ENCODE peak calls at places on chromosomes 7 and 10, in six cellular contexts. C, R, D, J, L and X are unnamed samples.

GRCh38 chr10:120548210-120548609 is 91.2 kb downstream of the PLPP4 start:
- DNase-seq in C (no peak), R (no peak), D (no peak), J (no peak), L (no peak), X (no peak)

GRCh38 chr7:2959828-2960599 is 83.7 kb downstream of the CARD11 start:
- DNase-seq in C (no peak), R (no peak), D (no peak), J (no peak), L (no peak), X (no peak)

GRCh38 chr10:110547139-110547761 is 20.2 kb upstream of the SMC3 start:
- DNase-seq in C (peak), R (no peak), D (no peak), J (peak), L (no peak), X (peak)

GRCh38 chr10:93673791-93674190 is 28.6 kb downstream of the FRA10AC1 start:
- DNase-seq in C (no peak), R (no peak), D (no peak), J (no peak), L (no peak), X (no peak)

GRCh38 chr7:44394112-44394447 is 68.7 kb upstream of the CAMK2B start:
- DNase-seq in C (no peak), R (no peak), D (no peak), J (no peak), L (no peak), X (no peak)

GRCh38 chr7:129066290-129067131 is 11.6 kb upstream of the TNPO3 start:
- DNase-seq in C (peak), R (no peak), D (no peak), J (no peak), L (no peak), X (peak)

GRCh38 chr7:22596763-22597434 is 96.9 kb upstream of the STEAP1B start:
- DNase-seq in C (no peak), R (no peak), D (no peak), J (no peak), L (no peak), X (no peak)

GRCh38 chr7:126856691-126857291 is 395.9 kb downstream of the GRM8 start:
- DNase-seq in C (peak), R (no peak), D (no peak), J (peak), L (no peak), X (no peak)

GRCh38 chr7:64947252-64948000 is 43.4 kb downstream of the ZNF117 start:
- DNase-seq in C (peak), R (no peak), D (no peak), J (peak), L (no peak), X (no peak)

GRCh38 chr7:151695856-151696555 is 176.3 kb upstream of the RHEB start:
- DNase-seq in C (no peak), R (no peak), D (no peak), J (no peak), L (peak), X (no peak)

GRCh38 chr10:96683065-96683464 is 37.2 kb downstream of the PIK3AP1 start:
- DNase-seq in C (peak), R (peak), D (no peak), J (no peak), L (no peak), X (peak)

GRCh38 chr7:157490465-157490912 is 153.7 kb downstream of the DNAJB6 start:
- DNase-seq in C (no peak), R (peak), D (no peak), J (no peak), L (no peak), X (peak)

GRCh38 chr10:126931548-126931947 is 26.3 kb downstream of the DOCK1 start:
- DNase-seq in C (no peak), R (no peak), D (no peak), J (no peak), L (no peak), X (no peak)

GRCh38 chr7:45130910-45131309 is 19.4 kb upstream of the TBRG4 start:
- DNase-seq in C (no peak), R (no peak), D (no peak), J (no peak), L (no peak), X (no peak)

GRCh38 chr10:13527864-13528137 is 1.0 kb downstream of the BEND7 start:
- DNase-seq in C (no peak), R (no peak), D (no peak), J (no peak), L (no peak), X (no peak)

GRCh38 chr7:119175916-119176627 is 951.6 kb downstream of the ANKRD7 start:
- DNase-seq in C (peak), R (peak), D (no peak), J (peak), L (no peak), X (peak)

GRCh38 chr7:44712012-44712411 is 36.6 kb upstream of the ZMIZ2 start:
- DNase-seq in C (no peak), R (no peak), D (no peak), J (peak), L (no peak), X (no peak)

GRCh38 chr7:38311329-38311937 is 38.0 kb upstream of the TARP start:
- DNase-seq in C (peak), R (no peak), D (no peak), J (no peak), L (peak), X (no peak)

GRCh38 chr10:128489324-128490247 is 363.4 kb upstream of the MKI67 start:
- DNase-seq in C (no peak), R (no peak), D (no peak), J (no peak), L (no peak), X (no peak)

GRCh38 chr7:70426249-70426880 is 705.6 kb upstream of the GALNT17 start:
- DNase-seq in C (no peak), R (no peak), D (no peak), J (no peak), L (no peak), X (no peak)

GRCh38 chr7:30654296-30655090 is 27.8 kb downstream of the CRHR2 start:
- DNase-seq in C (no peak), R (no peak), D (no peak), J (no peak), L (no peak), X (no peak)